ENCODE peak calls at places on chromosomes 11 and 22, in four cellular contexts. V, E, J and X are unnamed samples.

GRCh38 chr11:12930850-12931249 is 78.3 kb upstream of the RASSF10 start:
- DNase-seq in E (no peak), J (no peak), V (no peak), X (no peak)

GRCh38 chr11:9001736-9002135 is 2.1 kb downstream of the NRIP3 start:
- DNase-seq in J (no peak), V (no peak), E (no peak), X (no peak)

GRCh38 chr22:20319041-20319744 is 667 bp downstream of the DGCR6L start:
- DNase-seq in V (peak; percentile 47), E (no peak), J (no peak), X (no peak)

GRCh38 chr11:71329165-71329510 is 76.8 kb upstream of the SHANK2 start:
- DNase-seq in J (no peak), V (no peak), E (no peak), X (no peak)

GRCh38 chr11:121881806-121882205 is 234.2 kb downstream of the BLID start:
- DNase-seq in E (no peak), V (no peak), J (no peak), X (no peak)

GRCh38 chr11:47409440-47410403 is 1.3 kb downstream of the SLC39A13 start:
- DNase-seq in V (no peak), J (no peak), E (no peak), X (no peak)

GRCh38 chr11:7004482-7004881 is 15.7 kb downstream of the ZNF214 start:
- DNase-seq in V (no peak), J (no peak), E (no peak), X (no peak)

GRCh38 chr11:1219446-1219835 is 3.4 kb upstream of the MUC5B start:
- DNase-seq in J (no peak), E (no peak), V (no peak), X (no peak)

GRCh38 chr11:134644489-134645456 is 232.7 kb upstream of the B3GAT1 start:
- DNase-seq in E (no peak), V (peak; percentile 30), J (no peak), X (no peak)

GRCh38 chr11:124643605-124644425 is 21.2 kb downstream of the TBRG1 start:
- DNase-seq in J (no peak), E (no peak), V (no peak), X (no peak)

GRCh38 chr11:17735823-17736772 is 1.5 kb downstream of the KCNC1 start:
- DNase-seq in E (no peak), J (no peak), V (no peak), X (no peak)

GRCh38 chr22:37498289-37498909 is 12.2 kb upstream of the MFNG start:
- DNase-seq in V (no peak), J (no peak), E (peak; percentile 63), X (peak; percentile 47)

GRCh38 chr11:37503411-37504065 is 905.5 kb upstream of the RAG2 start:
- DNase-seq in V (no peak), J (no peak), E (no peak), X (no peak)

GRCh38 chr11:80034801-80035200 is 594.0 kb upstream of the TENM4 start:
- DNase-seq in V (no peak), J (no peak), E (no peak), X (no peak)

GRCh38 chr22:47209077-47209514 is 446.6 kb downstream of the TBC1D22A start:
- DNase-seq in V (peak; percentile 23), J (no peak), E (no peak), X (no peak)

GRCh38 chr11:8259316-8259995 is 4.2 kb downstream of the LMO1 start:
- DNase-seq in V (peak; percentile 21), E (no peak), J (no peak), X (no peak)

GRCh38 chr11:12429155-12429554 is 51.8 kb downstream of the PARVA start:
- DNase-seq in E (no peak), V (no peak), J (no peak), X (no peak)

GRCh38 chr11:34266090-34266912 is 91.5 kb downstream of the ABTB2 start:
- DNase-seq in E (no peak), V (no peak), J (no peak), X (no peak)

GRCh38 chr11:22685111-22685510 is 18.7 kb downstream of the GAS2 start:
- DNase-seq in E (no peak), J (no peak), V (no peak), X (no peak)

GRCh38 chr11:116888884-116889549 is 51.6 kb upstream of the APOA1 start:
- DNase-seq in V (no peak), E (no peak), J (no peak), X (no peak)

GRCh38 chr11:132848336-132848735 is 684.0 kb downstream of the OPCML start:
- DNase-seq in E (no peak), J (no peak), V (no peak), X (no peak)

GRCh38 chr11:67356867-67357561 is 3.7 kb upstream of the POLD4 start:
- DNase-seq in V (peak; percentile 64), J (peak; percentile 50), E (peak; percentile 57), X (no peak)

GRCh38 chr11:74731301-74732094 is at the start of gene CHRDL2:
- DNase-seq in E (no peak), V (no peak), J (no peak), X (no peak)

GRCh38 chr11:35257287-35257686 is 118.3 kb downstream of the CD44 start:
- DNase-seq in E (no peak), V (no peak), J (no peak), X (no peak)

GRCh38 chr11:61880454-61880853 is 10.9 kb downstream of the FADS3 start:
- DNase-seq in J (no peak), E (no peak), V (no peak), X (no peak)

GRCh38 chr11:112175596-112175947 is 260 bp downstream of the BCO2 start:
- DNase-seq in E (no peak), V (no peak), J (no peak), X (no peak)

GRCh38 chr22:26985217-26985616 is 327.8 kb downstream of the MIAT start:
- DNase-seq in V (no peak), J (no peak), E (no peak), X (no peak)

GRCh38 chr11:28654191-28654590 is 546.0 kb downstream of the METTL15 start:
- DNase-seq in J (no peak), V (no peak), E (no peak), X (no peak)

GRCh38 chr11:125233116-125233515 is 68.6 kb downstream of the PKNOX2 start:
- DNase-seq in V (no peak), E (no peak), J (no peak), X (no peak)

GRCh38 chr11:32012066-32012465 is 78.8 kb upstream of the RCN1 start:
- DNase-seq in V (no peak), J (no peak), E (no peak), X (no peak)

GRCh38 chr22:47209547-47210023 is 447.1 kb downstream of the TBC1D22A start:
- DNase-seq in V (peak; percentile 35), E (no peak), J (no peak), X (no peak)

GRCh38 chr11:96648991-96649390 is 259.2 kb downstream of the JRKL start:
- DNase-seq in V (no peak), J (no peak), E (no peak), X (no peak)

GRCh38 chr22:27952091-27952490 is 33.0 kb upstream of the PITPNB start:
- DNase-seq in J (no peak), V (no peak), E (no peak), X (no peak)

GRCh38 chr11:16966633-16967346 is 47.4 kb downstream of the PLEKHA7 start:
- DNase-seq in V (no peak), E (no peak), J (no peak), X (no peak)

GRCh38 chr11:96200243-96200642 is 142.8 kb downstream of the MAML2 start:
- DNase-seq in V (no peak), E (no peak), J (no peak), X (no peak)

GRCh38 chr11:65260756-65261590 is 789 bp upstream of the POLA2 start:
- DNase-seq in J (no peak), E (no peak), V (no peak), X (no peak)

GRCh38 chr11:4479676-4480075 is 2.8 kb upstream of the OR52K1 start:
- DNase-seq in V (no peak), J (no peak), E (no peak), X (no peak)

GRCh38 chr11:85318573-85318972 is 308.6 kb downstream of the DLG2 start:
- DNase-seq in E (no peak), J (no peak), V (no peak), X (no peak)

GRCh38 chr11:45217991-45218390 is 68.2 kb downstream of the SYT13 start:
- DNase-seq in V (no peak), E (no peak), J (no peak), X (no peak)

GRCh38 chr22:39183991-39184585 is 31.6 kb upstream of the CBX7 start:
- DNase-seq in J (no peak), E (no peak), V (no peak), X (no peak)